ENCODE peak calls at places on chromosomes 13 and 19, in five cellular contexts. H is IMR-90, P is H9, G is mesendoderm, M is mesenchymal stem cell. N is an unnamed sample.

GRCh38 chr13:65499251-65499650 is 1730.9 kb downstream of the PCDH9 start:
- DNase-seq in M (no peak), H (no peak), G (no peak), P (no peak), N (no peak)

GRCh38 chr19:10593148-10593547 is 6.0 kb upstream of the AP1M2 start:
- DNase-seq in M (no peak), P (no peak), H (no peak), G (no peak), N (no peak)

GRCh38 chr13:108618233-108618632 is 11.2 kb upstream of the MYO16 start:
- DNase-seq in P (peak), M (no peak), G (peak), H (no peak), N (no peak)

GRCh38 chr13:32660227-32660626 is 74.0 kb downstream of the PDS5B start:
- DNase-seq in M (no peak), P (no peak), H (no peak), G (no peak), N (no peak)

GRCh38 chr19:31639306-31639705 is 290.1 kb upstream of the TSHZ3 start:
- DNase-seq in M (peak), P (no peak), H (peak), G (no peak), N (no peak)

GRCh38 chr19:39135701-39136100 is 10.1 kb downstream of the PAK4 start:
- DNase-seq in M (no peak), G (no peak), P (no peak), H (no peak), N (no peak)

GRCh38 chr13:28761586-28761985 is 42.8 kb upstream of the SLC46A3 start:
- DNase-seq in M (peak), P (no peak), H (peak), G (no peak), N (no peak)

GRCh38 chr13:80040219-80040976 is 300.5 kb downstream of the SPRY2 start:
- DNase-seq in M (peak), G (no peak), P (no peak), H (peak), N (no peak)

GRCh38 chr19:50486823-50487515 is 10.3 kb upstream of the GARIN5A start:
- DNase-seq in P (peak), H (peak), M (peak), G (peak), N (no peak)

GRCh38 chr13:32023698-32024097 is 7.9 kb upstream of the FRY start:
- DNase-seq in G (no peak), M (no peak), H (no peak), P (no peak), N (no peak)

GRCh38 chr13:20363162-20363561 is 131.0 kb upstream of the GJB6 start:
- DNase-seq in G (no peak), P (no peak), H (no peak), M (no peak), N (no peak)

GRCh38 chr13:50526771-50527567 is 316.5 kb downstream of the DLEU7 start:
- DNase-seq in H (no peak), M (no peak), G (no peak), P (no peak), N (no peak)

GRCh38 chr13:94712812-94713555 is 639 bp upstream of the SOX21 start:
- DNase-seq in H (peak), P (peak), M (peak), G (peak), N (no peak)

GRCh38 chr13:49164712-49165111 is 55.4 kb upstream of the MLNR start:
- DNase-seq in M (no peak), P (no peak), G (no peak), H (no peak), N (no peak)

GRCh38 chr19:9917322-9917721 is 19.0 kb downstream of the OLFM2 start:
- DNase-seq in M (peak), P (peak), H (peak), G (peak), N (no peak)

GRCh38 chr19:46753420-46754155 is 7.3 kb upstream of the STRN4 start:
- DNase-seq in G (peak), H (no peak), M (peak), P (peak), N (no peak)

GRCh38 chr13:20588529-20589110 is 21.7 kb downstream of the IFT88 start:
- DNase-seq in G (no peak), H (no peak), P (no peak), M (no peak), N (no peak)

GRCh38 chr19:8004723-8005513 is 523 bp downstream of the ELAVL1 start:
- DNase-seq in G (peak), M (peak), P (no peak), H (peak), N (no peak)

GRCh38 chr13:30047154-30047874 is 196.9 kb upstream of the UBL3 start:
- DNase-seq in P (no peak), M (no peak), G (no peak), H (peak), N (no peak)

GRCh38 chr19:33394006-33394722 is 20.7 kb downstream of the CEBPG start:
- DNase-seq in M (peak), G (no peak), P (no peak), H (peak), N (no peak)

GRCh38 chr13:45105895-45106294 is 14.4 kb upstream of the GTF2F2 start:
- DNase-seq in G (no peak), P (no peak), H (peak), M (peak), N (no peak)

GRCh38 chr13:33202644-33203169 is 82.8 kb downstream of the STARD13 start:
- DNase-seq in M (no peak), H (no peak), G (no peak), P (no peak), N (no peak)

GRCh38 chr19:19752760-19753403 is 20.0 kb upstream of the ZNF14 start:
- DNase-seq in M (no peak), G (no peak), H (no peak), P (no peak), N (no peak)

GRCh38 chr13:113856716-113857065 is 7.2 kb downstream of the GAS6 start:
- DNase-seq in M (peak), H (peak), G (no peak), P (peak), N (no peak)

GRCh38 chr13:112252744-112253590 is 123.2 kb upstream of the SPACA7 start:
- DNase-seq in P (no peak), G (no peak), M (no peak), H (no peak), N (no peak)

GRCh38 chr13:41418027-41418426 is 39.3 kb upstream of the RGCC start:
- DNase-seq in H (peak), G (no peak), M (peak), P (no peak), N (no peak)

GRCh38 chr19:50878851-50879250 is 5.6 kb downstream of the KLK2 start:
- DNase-seq in M (no peak), H (no peak), G (no peak), P (no peak), N (no peak)

GRCh38 chr13:44306401-44307192 is 67.0 kb upstream of the SERP2 start:
- DNase-seq in G (peak), M (peak), H (peak), P (peak), N (peak)

GRCh38 chr19:8631425-8631819 is 989 bp downstream of the NFILZ start:
- DNase-seq in P (no peak), H (peak), M (peak), G (peak), N (peak)

GRCh38 chr19:5621311-5621944 is 1.1 kb downstream of the SAFB2 start:
- DNase-seq in M (no peak), P (no peak), G (no peak), H (no peak), N (no peak)

GRCh38 chr13:30910676-30911075 is 4.6 kb downstream of the MEDAG start:
- DNase-seq in H (no peak), M (no peak), P (no peak), G (no peak), N (no peak)

GRCh38 chr19:16060294-16060693 is 16.0 kb upstream of the TPM4 start:
- DNase-seq in P (no peak), G (no peak), M (no peak), H (no peak), N (no peak)

GRCh38 chr19:7442423-7442822 is 46.4 kb downstream of the PEX11G start:
- DNase-seq in H (no peak), G (no peak), M (no peak), P (no peak), N (no peak)

GRCh38 chr13:35343417-35343816 is 133.1 kb downstream of the MAB21L1 start:
- DNase-seq in M (no peak), P (no peak), G (no peak), H (no peak), N (no peak)

GRCh38 chr19:33797821-33798633 is 1.4 kb downstream of the KCTD15 start:
- DNase-seq in M (peak), H (peak), G (peak), P (peak), N (peak)

GRCh38 chr13:22232186-22232585 is 561.3 kb downstream of the FGF9 start:
- DNase-seq in M (no peak), P (no peak), H (no peak), G (no peak), N (no peak)

GRCh38 chr13:94163535-94163934 is 315.9 kb downstream of the DCT start:
- DNase-seq in P (no peak), M (no peak), G (no peak), H (no peak), N (no peak)

GRCh38 chr19:45607071-45608029 is 5.3 kb upstream of the GPR4 start:
- DNase-seq in P (peak), H (peak), G (peak), M (peak), N (peak)
- H2AK5ac ChIP-seq in P (no peak), H (peak), G (no peak), M (peak), N (peak)

GRCh38 chr13:110345701-110346100 is 38.6 kb downstream of the COL4A2 start:
- DNase-seq in H (no peak), M (no peak), P (no peak), G (no peak), N (no peak)
- H2AK5ac ChIP-seq in H (no peak), M (peak), P (no peak), G (no peak), N (no peak)

GRCh38 chr19:282501-282900 is 8.7 kb downstream of the PLPP2 start:
- DNase-seq in P (no peak), M (no peak), G (no peak), H (no peak), N (no peak)

GRCh38 chr19:281156-281853 is 9.9 kb downstream of the PLPP2 start:
- DNase-seq in G (no peak), H (no peak), M (no peak), P (no peak), N (no peak)

GRCh38 chr19:281992-282391 is 9.2 kb downstream of the PLPP2 start:
- DNase-seq in P (no peak), H (no peak), M (no peak), G (no peak), N (no peak)

GRCh38 chr19:280541-281007 is 10.6 kb downstream of the PLPP2 start:
- DNase-seq in G (no peak), M (no peak), H (no peak), P (no peak), N (peak)

GRCh38 chr19:283395-283794 is 7.8 kb downstream of the PLPP2 start:
- DNase-seq in H (no peak), M (no peak), P (no peak), G (no peak), N (no peak)
- H2AK5ac ChIP-seq in H (no peak), M (no peak), P (no peak), G (no peak), N (no peak)

GRCh38 chr19:13492128-13492527 is 14.2 kb downstream of the CACNA1A start:
- DNase-seq in G (peak), P (no peak), H (peak), M (no peak), N (no peak)
- H2AK5ac ChIP-seq in G (no peak), P (no peak), H (no peak), M (no peak), N (no peak)